ENCODE peak calls at places on chromosomes 13 and 19, in six cellular contexts. R is stimulated activated CD4-positive, alpha-beta T cell treated with anti-CD3 and anti-CD28 coated beads, Interleukin-12 subunit alpha, Interleukin-12 subunit beta, amount 100 ng/mL, for 48 hours; V is NCI-H69; I is C1 segment of cervical spinal cord; T is neuronal stem cell; C is non-pigmented ciliary epithelial cell. W is an unnamed sample.

GRCh38 chr19:43936219-43936618 is 1.1 kb upstream of the ZNF45 start:
- DNase-seq in R (no peak), T (no peak), V (peak), I (no peak), C (no peak), W (no peak)

GRCh38 chr19:1611353-1611752 is 6.1 kb upstream of the UQCR11 start:
- DNase-seq in V (no peak), R (no peak), I (no peak), T (no peak), C (no peak), W (no peak)

GRCh38 chr19:46637224-46637623 is 1.2 kb upstream of the GNG8 start:
- DNase-seq in C (no peak), R (no peak), T (no peak), I (no peak), V (no peak), W (no peak)

GRCh38 chr13:71513414-71514063 is 353.5 kb downstream of the DACH1 start:
- DNase-seq in I (no peak), T (no peak), V (peak), C (no peak), R (no peak), W (no peak)

GRCh38 chr13:25796474-25796873 is 255.3 kb downstream of the SHISA2 start:
- DNase-seq in V (no peak), T (no peak), C (peak), R (no peak), I (no peak), W (no peak)

GRCh38 chr13:114199961-114200672 is 21.1 kb downstream of the CFAP97D2 start:
- DNase-seq in I (no peak), R (no peak), V (no peak), T (no peak), C (no peak), W (peak)

GRCh38 chr13:69580255-69580654 is 527.4 kb upstream of the ATXN8OS start:
- DNase-seq in I (no peak), R (no peak), T (no peak), C (no peak), V (peak), W (no peak)

GRCh38 chr19:7455600-7456296 is 33.1 kb downstream of the PEX11G start:
- DNase-seq in T (no peak), V (no peak), I (no peak), C (no peak), R (no peak), W (no peak)

GRCh38 chr13:24842533-24843278 is 78.7 kb downstream of the RNF17 start:
- DNase-seq in C (no peak), I (no peak), T (no peak), V (no peak), R (no peak), W (no peak)

GRCh38 chr19:489418-490196 is 6.7 kb upstream of the MADCAM1 start:
- DNase-seq in C (no peak), R (no peak), T (no peak), I (no peak), V (peak), W (peak)

GRCh38 chr19:39407644-39408391 is 1.2 kb downstream of the ZFP36 start:
- DNase-seq in T (no peak), V (no peak), C (no peak), I (no peak), R (peak), W (no peak)

GRCh38 chr13:97435794-97436193 is 1.8 kb downstream of the RAP2A start:
- DNase-seq in I (no peak), T (no peak), C (no peak), V (peak), R (no peak), W (no peak)

GRCh38 chr19:6710273-6711077 is 10.0 kb downstream of the C3 start:
- DNase-seq in C (no peak), T (no peak), I (no peak), V (no peak), R (no peak), W (no peak)

GRCh38 chr19:3783660-3784584 is 2.3 kb downstream of the MATK start:
- DNase-seq in C (no peak), T (no peak), I (no peak), R (peak), V (no peak), W (no peak)

GRCh38 chr13:26456578-26457119 is 100.8 kb upstream of the WASF3 start:
- DNase-seq in C (no peak), I (no peak), T (no peak), V (no peak), R (no peak), W (no peak)

GRCh38 chr13:30145709-30146367 is 161.5 kb downstream of the KATNAL1 start:
- DNase-seq in C (no peak), R (peak), T (no peak), I (no peak), V (no peak), W (no peak)

GRCh38 chr19:42309686-42310085 is 3.4 kb upstream of the TMEM145 start:
- DNase-seq in V (no peak), T (no peak), C (no peak), I (no peak), R (no peak), W (peak)

GRCh38 chr13:114339779-114340534 is 25.7 kb downstream of the CHAMP1 start:
- DNase-seq in C (no peak), T (no peak), V (peak), I (no peak), R (peak), W (no peak)

GRCh38 chr19:10543420-10544241 is at the start of gene ATG4D:
- DNase-seq in I (peak), T (peak), R (no peak), V (peak), C (no peak), W (peak)

GRCh38 chr13:78660130-78660857 is 1.3 kb upstream of the OBI1 start:
- DNase-seq in C (no peak), I (no peak), R (peak), V (no peak), T (no peak), W (no peak)

GRCh38 chr13:40438022-40438692 is 228.3 kb downstream of the FOXO1 start:
- DNase-seq in I (no peak), C (no peak), T (no peak), R (no peak), V (no peak), W (no peak)

GRCh38 chr13:96817336-96817941 is 176.8 kb downstream of the OXGR1 start:
- DNase-seq in R (no peak), I (no peak), V (peak), C (no peak), T (peak), W (no peak)

GRCh38 chr19:45443462-45444317 is 20.0 kb upstream of the ERCC1 start:
- DNase-seq in V (peak), C (no peak), I (peak), R (peak), T (peak), W (peak)